ENCODE peak calls at places on chromosome 11, in six cellular contexts. Z is lower leg skin, E is stomach, B is dermis blood vessel endothelial cell, K is HTR-8/SVneo, M is H7. W is an unnamed sample.
A peak's percentile ranks its signal among the peaks of the same experiment; 100 is the strongest.

GRCh38 chr11:77039491-77040400 is 5.5 kb downstream of the B3GNT6 start:
- DNase-seq in K (no peak), Z (no peak), M (peak; percentile 89), E (no peak), B (peak; percentile 68), W (no peak)

GRCh38 chr11:128759597-128759996 is 65.7 kb downstream of the FLI1 start:
- DNase-seq in K (no peak), M (no peak), B (peak; percentile 37), E (no peak), Z (no peak), W (no peak)

GRCh38 chr11:38530226-38530625 is 1932.2 kb upstream of the RAG2 start:
- DNase-seq in E (no peak), M (no peak), Z (no peak), B (no peak), K (no peak), W (no peak)

GRCh38 chr11:64787526-64788320 is 9.4 kb upstream of the SF1 start:
- DNase-seq in Z (no peak), K (peak; percentile 45), B (peak; percentile 81), E (peak; percentile 78), M (peak; percentile 93), W (no peak)

GRCh38 chr11:107252429-107253161 is 205.0 kb downstream of the CWF19L2 start:
- DNase-seq in K (no peak), Z (no peak), B (no peak), E (no peak), M (no peak), W (no peak)

GRCh38 chr11:6055569-6055968 is 25.0 kb upstream of the OR56A1 start:
- DNase-seq in K (no peak), M (no peak), B (no peak), E (no peak), Z (no peak), W (no peak)

GRCh38 chr11:65623177-65623576 is 7.6 kb downstream of the PCNX3 start:
- DNase-seq in E (no peak), B (no peak), Z (no peak), K (no peak), M (no peak), W (no peak)

GRCh38 chr11:131912127-131912526 is 541.7 kb downstream of the NTM start:
- DNase-seq in B (no peak), E (no peak), M (no peak), K (no peak), Z (no peak), W (no peak)

GRCh38 chr11:57761301-57762234 is at the start of gene CTNND1:
- DNase-seq in K (peak; percentile 95), E (peak; percentile 89), Z (peak; percentile 91), B (peak; percentile 98), M (peak; percentile 89), W (no peak)

GRCh38 chr11:70699294-70700221 is 301.2 kb downstream of the CTTN start:
- DNase-seq in M (peak; percentile 91), B (no peak), K (no peak), E (no peak), Z (no peak), W (peak; percentile 14)

GRCh38 chr11:12822623-12823022 is 148.4 kb downstream of the TEAD1 start:
- DNase-seq in E (no peak), M (no peak), K (no peak), Z (no peak), B (no peak), W (no peak)

GRCh38 chr11:36361901-36362391 is 65.9 kb downstream of the PRR5L start:
- DNase-seq in B (peak; percentile 20), Z (peak; percentile 39), M (peak; percentile 50), K (peak; percentile 68), E (no peak), W (no peak)

GRCh38 chr11:16891964-16892363 is 122.2 kb downstream of the PLEKHA7 start:
- DNase-seq in Z (no peak), E (no peak), M (no peak), K (peak; percentile 61), B (peak; percentile 20), W (no peak)

GRCh38 chr11:27514558-27514957 is 8.0 kb upstream of the LIN7C start:
- DNase-seq in M (no peak), Z (peak; percentile 32), K (no peak), E (no peak), B (no peak), W (no peak)

GRCh38 chr11:76665921-76666351 is 4.6 kb downstream of the LRRC32 start:
- DNase-seq in K (no peak), E (no peak), B (no peak), M (peak; percentile 42), Z (no peak), W (no peak)

GRCh38 chr11:36702330-36703054 is 104.5 kb upstream of the RAG2 start:
- DNase-seq in Z (no peak), K (peak; percentile 60), M (peak; percentile 64), E (no peak), B (peak; percentile 80), W (peak; percentile 78)

GRCh38 chr11:34647131-34647530 is 26.2 kb downstream of the EHF start:
- DNase-seq in M (no peak), E (no peak), K (no peak), Z (no peak), B (no peak), W (no peak)

GRCh38 chr11:114304969-114305368 is 8.8 kb downstream of the NNMT start:
- DNase-seq in M (no peak), E (no peak), Z (no peak), K (no peak), B (no peak), W (no peak)